ENCODE peak calls at places on chromosomes 12 and 14, in nine cellular contexts. One of them, this sample, is unnamed.

GRCh38 chr12:1157046-1157445 is 166.0 kb downstream of the ERC1 start:
- DNase-seq in H1: no peak
- DNase-seq in cardiac muscle cell: no peak
- DNase-seq in CD4-positive, alpha-beta memory T cell: no peak
- DNase-seq in mucosa of descending colon: no peak
- DNase-seq in NT2/D1: no peak
- DNase-seq in GM23338: no peak
- DNase-seq in Karpas-422: no peak
- DNase-seq in stomach: no peak
- DNase-seq in this sample: no peak

GRCh38 chr14:34283590-34283989 is 178.4 kb downstream of the SPTSSA start:
- DNase-seq in GM23338: no peak
- DNase-seq in stomach: no peak
- DNase-seq in mucosa of descending colon: no peak
- DNase-seq in CD4-positive, alpha-beta memory T cell: no peak
- DNase-seq in cardiac muscle cell: no peak
- DNase-seq in Karpas-422: no peak
- DNase-seq in NT2/D1: no peak
- DNase-seq in H1: no peak
- DNase-seq in this sample: no peak

GRCh38 chr12:114361545-114361944 is 44.4 kb downstream of the TBX5 start:
- DNase-seq in cardiac muscle cell: no peak
- DNase-seq in stomach: no peak
- DNase-seq in NT2/D1: no peak
- DNase-seq in Karpas-422: no peak
- DNase-seq in mucosa of descending colon: no peak
- DNase-seq in H1: no peak
- DNase-seq in GM23338: no peak
- DNase-seq in CD4-positive, alpha-beta memory T cell: no peak
- DNase-seq in this sample: no peak

GRCh38 chr12:48000878-48001321 is 3.4 kb downstream of the COL2A1 start:
- DNase-seq in mucosa of descending colon: no peak
- DNase-seq in Karpas-422: no peak
- DNase-seq in GM23338: peak; percentile 84
- DNase-seq in stomach: no peak
- DNase-seq in cardiac muscle cell: peak; percentile 78
- DNase-seq in CD4-positive, alpha-beta memory T cell: no peak
- DNase-seq in NT2/D1: no peak
- DNase-seq in H1: no peak
- DNase-seq in this sample: no peak

GRCh38 chr12:105590571-105590970 is 260.1 kb downstream of the C12orf75 start:
- DNase-seq in CD4-positive, alpha-beta memory T cell: no peak
- DNase-seq in GM23338: no peak
- DNase-seq in NT2/D1: no peak
- DNase-seq in stomach: no peak
- DNase-seq in mucosa of descending colon: no peak
- DNase-seq in cardiac muscle cell: no peak
- DNase-seq in Karpas-422: no peak
- DNase-seq in H1: no peak
- DNase-seq in this sample: no peak

GRCh38 chr12:131831635-131832041 is 3.4 kb downstream of the MMP17 start:
- DNase-seq in cardiac muscle cell: no peak
- DNase-seq in NT2/D1: no peak
- DNase-seq in mucosa of descending colon: no peak
- DNase-seq in stomach: no peak
- DNase-seq in H1: no peak
- DNase-seq in Karpas-422: no peak
- DNase-seq in GM23338: no peak
- DNase-seq in CD4-positive, alpha-beta memory T cell: no peak
- DNase-seq in this sample: no peak

GRCh38 chr12:122001379-122002209 is 20.1 kb upstream of the BCL7A start:
- DNase-seq in mucosa of descending colon: no peak
- DNase-seq in GM23338: peak; percentile 39
- DNase-seq in NT2/D1: no peak
- DNase-seq in CD4-positive, alpha-beta memory T cell: no peak
- DNase-seq in stomach: no peak
- DNase-seq in H1: no peak
- DNase-seq in cardiac muscle cell: no peak
- DNase-seq in Karpas-422: no peak
- DNase-seq in this sample: no peak

GRCh38 chr12:125794401-125794800 is 729.2 kb downstream of the AACS start:
- DNase-seq in mucosa of descending colon: no peak
- DNase-seq in CD4-positive, alpha-beta memory T cell: no peak
- DNase-seq in NT2/D1: no peak
- DNase-seq in GM23338: no peak
- DNase-seq in stomach: no peak
- DNase-seq in Karpas-422: no peak
- DNase-seq in H1: no peak
- DNase-seq in cardiac muscle cell: no peak
- DNase-seq in this sample: no peak

GRCh38 chr12:103802586-103802886 is 38.5 kb downstream of the NT5DC3 start:
- DNase-seq in H1: no peak
- DNase-seq in cardiac muscle cell: no peak
- DNase-seq in CD4-positive, alpha-beta memory T cell: no peak
- DNase-seq in Karpas-422: no peak
- DNase-seq in GM23338: no peak
- DNase-seq in stomach: no peak
- DNase-seq in mucosa of descending colon: no peak
- DNase-seq in NT2/D1: no peak
- DNase-seq in this sample: no peak

GRCh38 chr12:104670439-104671406 is 214.0 kb downstream of the CHST11 start:
- DNase-seq in Karpas-422: no peak
- DNase-seq in GM23338: no peak
- DNase-seq in mucosa of descending colon: no peak
- DNase-seq in CD4-positive, alpha-beta memory T cell: peak; percentile 32
- DNase-seq in H1: no peak
- DNase-seq in cardiac muscle cell: no peak
- DNase-seq in NT2/D1: no peak
- DNase-seq in stomach: no peak
- DNase-seq in this sample: no peak

GRCh38 chr12:110684322-110684836 is 4.5 kb downstream of the HVCN1 start:
- DNase-seq in CD4-positive, alpha-beta memory T cell: no peak
- DNase-seq in GM23338: no peak
- DNase-seq in NT2/D1: no peak
- DNase-seq in cardiac muscle cell: no peak
- DNase-seq in H1: no peak
- DNase-seq in Karpas-422: no peak
- DNase-seq in mucosa of descending colon: no peak
- DNase-seq in stomach: no peak
- DNase-seq in this sample: no peak

GRCh38 chr12:110686294-110686903 is 2.5 kb downstream of the HVCN1 start:
- DNase-seq in H1: no peak
- DNase-seq in mucosa of descending colon: no peak
- DNase-seq in NT2/D1: no peak
- DNase-seq in CD4-positive, alpha-beta memory T cell: no peak
- DNase-seq in stomach: no peak
- DNase-seq in cardiac muscle cell: no peak
- DNase-seq in Karpas-422: peak; percentile 70
- DNase-seq in GM23338: no peak
- DNase-seq in this sample: no peak

GRCh38 chr12:110680032-110680431 is 8.9 kb downstream of the HVCN1 start:
- DNase-seq in mucosa of descending colon: no peak
- DNase-seq in H1: no peak
- DNase-seq in stomach: no peak
- DNase-seq in CD4-positive, alpha-beta memory T cell: no peak
- DNase-seq in GM23338: no peak
- DNase-seq in cardiac muscle cell: peak; percentile 65
- DNase-seq in Karpas-422: no peak
- DNase-seq in NT2/D1: no peak
- DNase-seq in this sample: no peak

GRCh38 chr12:110687770-110688169 is 1.1 kb downstream of the HVCN1 start:
- DNase-seq in mucosa of descending colon: no peak
- DNase-seq in CD4-positive, alpha-beta memory T cell: peak; percentile 36
- DNase-seq in Karpas-422: no peak
- DNase-seq in NT2/D1: no peak
- DNase-seq in cardiac muscle cell: no peak
- DNase-seq in H1: no peak
- DNase-seq in GM23338: no peak
- DNase-seq in stomach: no peak
- DNase-seq in this sample: no peak

DNA sequence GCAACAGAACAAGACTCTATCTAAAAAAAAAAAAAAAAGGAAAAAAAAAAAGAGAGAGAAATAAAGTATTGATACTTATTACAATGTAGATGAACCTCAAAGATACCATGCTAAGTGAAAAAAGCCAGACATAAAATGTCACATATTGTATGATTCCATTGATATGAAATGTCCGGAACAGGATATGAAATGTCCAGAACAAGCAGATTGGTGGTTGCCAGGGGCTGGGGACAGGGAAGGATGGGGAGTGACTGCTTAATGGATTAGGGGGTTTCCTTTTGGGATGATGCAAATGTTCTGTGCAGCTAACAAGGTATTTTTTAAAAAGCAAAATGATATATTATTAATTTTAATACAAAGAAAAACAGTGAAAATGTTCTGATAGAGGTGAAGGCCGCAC is 5.0 kb downstream of the HVCN1 start:
- DNase-seq in stomach: no peak
- DNase-seq in NT2/D1: no peak
- DNase-seq in cardiac muscle cell: no peak
- DNase-seq in mucosa of descending colon: no peak
- DNase-seq in GM23338: no peak
- DNase-seq in H1: no peak
- DNase-seq in CD4-positive, alpha-beta memory T cell: no peak
- DNase-seq in Karpas-422: no peak
- DNase-seq in this sample: no peak
- H3K36me3 ChIP-seq in stomach: peaks cover 21% of the 10 kb centered on the region
- H3K36me3 ChIP-seq in NT2/D1: no peaks in the 10 kb centered on the region
- H3K36me3 ChIP-seq in cardiac muscle cell: no peaks in the 10 kb centered on the region
- H3K36me3 ChIP-seq in mucosa of descending colon: no peaks in the 10 kb centered on the region
- H3K36me3 ChIP-seq in GM23338: no peaks in the 10 kb centered on the region
- H3K36me3 ChIP-seq in H1: no peaks in the 10 kb centered on the region
- H3K36me3 ChIP-seq in CD4-positive, alpha-beta memory T cell: no peaks in the 10 kb centered on the region
- H3K36me3 ChIP-seq in Karpas-422: no peaks in the 10 kb centered on the region
- H3K36me3 ChIP-seq in this sample: no peaks in the 10 kb centered on the region

GRCh38 chr14:56112781-56113180 is 5.4 kb upstream of the PELI2 start:
- DNase-seq in GM23338: no peak
- DNase-seq in H1: no peak
- DNase-seq in cardiac muscle cell: no peak
- DNase-seq in mucosa of descending colon: no peak
- DNase-seq in CD4-positive, alpha-beta memory T cell: no peak
- DNase-seq in stomach: no peak
- DNase-seq in Karpas-422: no peak
- DNase-seq in NT2/D1: no peak
- DNase-seq in this sample: no peak
- H3K36me3 ChIP-seq in GM23338: no peaks in the 10 kb centered on the region
- H3K36me3 ChIP-seq in H1: no peaks in the 10 kb centered on the region
- H3K36me3 ChIP-seq in cardiac muscle cell: no peaks in the 10 kb centered on the region
- H3K36me3 ChIP-seq in mucosa of descending colon: no peaks in the 10 kb centered on the region
- H3K36me3 ChIP-seq in CD4-positive, alpha-beta memory T cell: no peaks in the 10 kb centered on the region
- H3K36me3 ChIP-seq in stomach: no peaks in the 10 kb centered on the region
- H3K36me3 ChIP-seq in Karpas-422: no peaks in the 10 kb centered on the region
- H3K36me3 ChIP-seq in NT2/D1: no peaks in the 10 kb centered on the region
- H3K36me3 ChIP-seq in this sample: no peaks in the 10 kb centered on the region

GRCh38 chr12:62396750-62397149 is 69.9 kb upstream of the MON2 start:
- DNase-seq in CD4-positive, alpha-beta memory T cell: no peak
- DNase-seq in GM23338: no peak
- DNase-seq in H1: no peak
- DNase-seq in mucosa of descending colon: no peak
- DNase-seq in Karpas-422: no peak
- DNase-seq in NT2/D1: no peak
- DNase-seq in cardiac muscle cell: no peak
- DNase-seq in stomach: no peak
- DNase-seq in this sample: no peak
- H3K36me3 ChIP-seq in CD4-positive, alpha-beta memory T cell: peaks cover 65% of the 10 kb centered on the region
- H3K36me3 ChIP-seq in GM23338: no peaks in the 10 kb centered on the region
- H3K36me3 ChIP-seq in H1: no peaks in the 10 kb centered on the region
- H3K36me3 ChIP-seq in mucosa of descending colon: no peaks in the 10 kb centered on the region
- H3K36me3 ChIP-seq in Karpas-422: peaks cover 64% of the 10 kb centered on the region
- H3K36me3 ChIP-seq in NT2/D1: peaks cover 56% of the 10 kb centered on the region
- H3K36me3 ChIP-seq in cardiac muscle cell: peaks cover 54% of the 10 kb centered on the region
- H3K36me3 ChIP-seq in stomach: peaks cover 89% of the 10 kb centered on the region
- H3K36me3 ChIP-seq in this sample: peaks cover 39% of the 10 kb centered on the region

GRCh38 chr14:69710378-69710777 is 56.6 kb upstream of the SRSF5 start:
- DNase-seq in Karpas-422: no peak
- DNase-seq in H1: no peak
- DNase-seq in mucosa of descending colon: no peak
- DNase-seq in GM23338: no peak
- DNase-seq in cardiac muscle cell: no peak
- DNase-seq in stomach: no peak
- DNase-seq in NT2/D1: no peak
- DNase-seq in CD4-positive, alpha-beta memory T cell: no peak
- DNase-seq in this sample: no peak

GRCh38 chr14:69712637-69713088 is 54.3 kb upstream of the SRSF5 start:
- DNase-seq in H1: no peak
- DNase-seq in mucosa of descending colon: peak; percentile 85
- DNase-seq in GM23338: peak; percentile 57
- DNase-seq in CD4-positive, alpha-beta memory T cell: peak; percentile 42
- DNase-seq in cardiac muscle cell: peak; percentile 42
- DNase-seq in stomach: peak; percentile 70
- DNase-seq in Karpas-422: no peak
- DNase-seq in NT2/D1: no peak
- DNase-seq in this sample: no peak

GRCh38 chr14:69712217-69712565 is 54.8 kb upstream of the SRSF5 start:
- DNase-seq in GM23338: no peak
- DNase-seq in cardiac muscle cell: no peak
- DNase-seq in H1: no peak
- DNase-seq in CD4-positive, alpha-beta memory T cell: no peak
- DNase-seq in mucosa of descending colon: no peak
- DNase-seq in NT2/D1: no peak
- DNase-seq in stomach: no peak
- DNase-seq in Karpas-422: no peak
- DNase-seq in this sample: no peak

GRCh38 chr14:69711065-69711464 is 55.9 kb upstream of the SRSF5 start:
- DNase-seq in stomach: no peak
- DNase-seq in mucosa of descending colon: peak; percentile 80
- DNase-seq in CD4-positive, alpha-beta memory T cell: no peak
- DNase-seq in cardiac muscle cell: peak; percentile 24
- DNase-seq in Karpas-422: no peak
- DNase-seq in GM23338: no peak
- DNase-seq in NT2/D1: no peak
- DNase-seq in H1: no peak
- DNase-seq in this sample: no peak

DNA sequence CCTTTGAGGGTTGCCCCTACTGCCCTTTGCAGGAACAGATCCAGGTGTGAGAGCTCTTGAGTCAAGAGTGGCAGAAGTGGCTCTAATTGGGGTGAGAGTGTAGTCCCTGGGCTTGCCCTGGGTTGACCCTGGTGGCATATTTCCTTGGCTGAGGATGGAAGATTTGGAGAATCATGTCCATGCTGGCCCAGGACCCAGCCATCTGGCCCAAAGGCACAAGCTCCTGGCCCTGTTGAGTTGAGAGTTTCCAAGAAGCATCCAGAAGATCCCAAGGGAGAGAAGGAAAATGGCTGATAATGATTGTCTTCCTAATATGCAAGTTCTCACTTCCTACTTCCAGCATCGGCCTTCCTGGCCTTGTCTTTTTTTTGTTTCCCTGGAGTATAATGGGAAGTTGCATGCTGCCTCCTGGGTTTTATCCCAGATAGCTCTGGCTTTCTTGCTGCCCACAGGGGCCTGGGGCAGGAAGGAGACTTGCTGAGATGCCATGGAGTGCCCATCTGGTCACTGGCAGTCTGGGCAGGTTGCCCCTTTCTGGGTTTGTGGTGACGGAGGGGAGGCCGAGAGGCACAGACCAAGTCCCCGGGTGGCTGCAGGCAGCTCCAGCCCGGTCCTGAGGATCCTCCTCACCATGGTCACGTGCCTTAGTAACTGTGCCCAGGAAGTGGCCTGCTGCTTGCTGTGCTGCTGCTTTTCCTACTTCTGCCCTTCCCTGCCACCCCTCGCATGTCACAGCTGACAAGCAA is 55.3 kb upstream of the SRSF5 start:
- DNase-seq in NT2/D1: no peak
- DNase-seq in Karpas-422: no peak
- DNase-seq in H1: no peak
- DNase-seq in stomach: no peak
- DNase-seq in cardiac muscle cell: no peak
- DNase-seq in mucosa of descending colon: peak; percentile 46
- DNase-seq in CD4-positive, alpha-beta memory T cell: no peak
- DNase-seq in GM23338: no peak
- DNase-seq in this sample: no peak
- H3K36me3 ChIP-seq in NT2/D1: peaks cover 7% of the 10 kb centered on the region
- H3K36me3 ChIP-seq in Karpas-422: peaks cover 60% of the 10 kb centered on the region
- H3K36me3 ChIP-seq in H1: no peaks in the 10 kb centered on the region
- H3K36me3 ChIP-seq in stomach: peaks cover 38% of the 10 kb centered on the region
- H3K36me3 ChIP-seq in cardiac muscle cell: peaks cover 5% of the 10 kb centered on the region
- H3K36me3 ChIP-seq in mucosa of descending colon: no peaks in the 10 kb centered on the region
- H3K36me3 ChIP-seq in CD4-positive, alpha-beta memory T cell: peaks cover 40% of the 10 kb centered on the region
- H3K36me3 ChIP-seq in GM23338: no peaks in the 10 kb centered on the region
- H3K36me3 ChIP-seq in this sample: peaks cover 30% of the 10 kb centered on the region

This sample was measured in CD8-positive, alpha-beta memory T cell.